ENCODE peak calls at places on chromosomes 12 and 14, in four cellular contexts. B is fibroblast of mammary gland; S is HT1080; M is stimulated activated CD4-positive, alpha-beta T cell treated with anti-CD3 and anti-CD28 coated beads, Interleukin-2, amount 100 ng/mL, for 48 hours. G is an unnamed sample.

GRCh38 chr12:62933220-62933870 is 1.6 kb downstream of the PPM1H start:
- DNase-seq in S (no peak), M (no peak), B (no peak), G (peak; percentile 57)

GRCh38 chr12:55727643-55728184 is 1.1 kb downstream of the CD63 start:
- DNase-seq in M (no peak), B (no peak), S (peak; percentile 39), G (no peak)

GRCh38 chr12:6278439-6279255 is 31.8 kb upstream of the PLEKHG6 start:
- DNase-seq in B (peak; percentile 75), S (peak; percentile 80), M (peak; percentile 93), G (no peak)

GRCh38 chr14:63887899-63888298 is 35.1 kb downstream of the SYNE2 start:
- DNase-seq in B (no peak), S (no peak), M (no peak), G (no peak)

GRCh38 chr12:78060186-78060585 is 229.5 kb downstream of the NAV3 start:
- DNase-seq in S (peak; percentile 73), M (no peak), B (peak; percentile 77), G (no peak)

GRCh38 chr12:89319111-89319510 is 33.2 kb downstream of the DUSP6 start:
- DNase-seq in B (peak; percentile 72), M (no peak), S (no peak), G (no peak)

GRCh38 chr14:71212683-71213107 is 305.4 kb downstream of the PCNX1 start:
- DNase-seq in S (no peak), B (no peak), M (no peak), G (no peak)

GRCh38 chr14:91009501-91010152 is 50.8 kb downstream of the RPS6KA5 start:
- DNase-seq in B (no peak), M (no peak), S (no peak), G (no peak)

GRCh38 chr14:56666716-56667115 is 87.1 kb downstream of the TMEM260 start:
- DNase-seq in S (peak; percentile 77), B (peak; percentile 26), M (no peak), G (no peak)

GRCh38 chr14:75523771-75524171 is 1.5 kb downstream of the BATF start:
- DNase-seq in M (no peak), S (peak; percentile 78), B (peak; percentile 59), G (no peak)

GRCh38 chr12:1629338-1630080 is 478 bp downstream of the WNT5B start:
- DNase-seq in S (no peak), M (no peak), B (peak; percentile 15), G (no peak)

GRCh38 chr14:32457213-32457920 is 128.3 kb downstream of the AKAP6 start:
- DNase-seq in M (no peak), B (peak; percentile 33), S (no peak), G (no peak)

GRCh38 chr12:9260931-9261330 is 52.7 kb upstream of the PZP start:
- DNase-seq in B (no peak), S (no peak), M (no peak), G (no peak)

GRCh38 chr14:66600416-66600815 is 92.5 kb downstream of the GPHN start:
- DNase-seq in M (no peak), B (peak; percentile 62), S (no peak), G (no peak)

GRCh38 chr14:104441275-104442106 is 138.1 kb upstream of the C14orf180 start:
- DNase-seq in M (no peak), B (no peak), S (no peak), G (no peak)

GRCh38 chr14:74491952-74492351 is 1.2 kb downstream of the NPC2 start:
- DNase-seq in B (peak; percentile 68), M (no peak), S (peak; percentile 44), G (no peak)

GRCh38 chr14:90053044-90053443 is 8.8 kb upstream of the KCNK13 start:
- DNase-seq in S (no peak), M (no peak), B (no peak), G (no peak)

GRCh38 chr12:25089738-25090137 is 105.2 kb downstream of the DNAI7 start:
- DNase-seq in S (peak; percentile 75), B (no peak), M (no peak), G (no peak)

GRCh38 chr12:39252628-39253027 is 190.3 kb downstream of the KIF21A start:
- DNase-seq in S (no peak), M (no peak), B (no peak), G (no peak)

GRCh38 chr14:61542848-61543790 is 152.2 kb upstream of the HIF1A start:
- DNase-seq in S (no peak), M (no peak), B (peak; percentile 60), G (no peak)

GRCh38 chr12:101881228-101881627 is 3.8 kb downstream of the DRAM1 start:
- DNase-seq in B (no peak), M (no peak), S (no peak), G (no peak)

GRCh38 chr14:21084988-21085853 is 13.2 kb downstream of the ZNF219 start:
- DNase-seq in M (no peak), B (peak; percentile 53), S (no peak), G (no peak)

GRCh38 chr12:109473006-109473405 is 4.1 kb downstream of the KCTD10 start:
- DNase-seq in B (no peak), S (no peak), M (no peak), G (no peak)

GRCh38 chr12:7107181-7108041 is 1.6 kb downstream of the C1RL start:
- DNase-seq in S (no peak), B (no peak), M (no peak), G (no peak)

GRCh38 chr12:6370994-6371754 is 4.2 kb downstream of the SCNN1A start:
- DNase-seq in S (peak; percentile 97), B (peak; percentile 77), M (no peak), G (peak; percentile 92)

GRCh38 chr14:59688224-59689170 is 111.9 kb upstream of the CCDC175 start:
- DNase-seq in S (peak; percentile 49), M (peak; percentile 4), B (peak; percentile 61), G (peak; percentile 53)

GRCh38 chr12:117853600-117853999 is 115.2 kb downstream of the KSR2 start:
- DNase-seq in S (peak; percentile 52), B (peak; percentile 41), M (no peak), G (no peak)

G was measured in NCI-H748 treated with DMSO at 0.1 percent for 48 hours.